ENCODE peak calls at places on chromosomes 7 and 10, in eight cellular contexts. H is left colon; W is fibroblast of lung; D is GM03348; O is stimulated activated CD8-positive, alpha-beta memory T cell treated with anti-CD3 and anti-CD28 coated beads, Interleukin-15, amount 100 ng/mL, for 24 hours; M is anterior cingulate cortex; N is fibroblast of the conjunctiva; V is NCI-H460. K is an unnamed sample.

GRCh38 chr7:16708980-16709379 is 44.6 kb upstream of the TSPAN13 start:
- DNase-seq in H (no peak), W (peak; percentile 86), D (peak; percentile 88), O (no peak), M (no peak), N (peak; percentile 55), V (no peak), K (no peak)

GRCh38 chr7:78326189-78326588 is 527.6 kb downstream of the PHTF2 start:
- DNase-seq in H (no peak), W (no peak), D (peak; percentile 66), O (no peak), M (no peak), N (no peak), V (no peak), K (no peak)

GRCh38 chr7:93043393-93043985 is 74.3 kb downstream of the SAMD9 start:
- DNase-seq in H (no peak), W (peak; percentile 73), D (peak; percentile 85), O (no peak), M (no peak), N (peak; percentile 56), V (no peak), K (no peak)

GRCh38 chr10:100485841-100486495 is 23.2 kb downstream of the WNT8B start:
- DNase-seq in H (no peak), W (no peak), D (no peak), O (no peak), M (no peak), N (no peak), V (no peak), K (no peak)

GRCh38 chr7:14962778-14963177 is 60.2 kb upstream of the DGKB start:
- DNase-seq in H (no peak), W (peak; percentile 4), D (no peak), O (no peak), M (no peak), N (no peak), V (no peak), K (no peak)

GRCh38 chr7:112538859-112539258 is 58.1 kb downstream of the LSMEM1 start:
- DNase-seq in H (no peak), W (no peak), D (no peak), O (no peak), M (no peak), N (no peak), V (no peak), K (no peak)

GRCh38 chr10:79052311-79053080 is 16.3 kb upstream of the ZMIZ1 start:
- DNase-seq in H (peak; percentile 34), W (no peak), D (no peak), O (no peak), M (no peak), N (no peak), V (no peak), K (peak; percentile 42)

GRCh38 chr10:86204421-86205045 is 162.1 kb downstream of the GRID1 start:
- DNase-seq in H (no peak), W (no peak), D (no peak), O (no peak), M (no peak), N (no peak), V (no peak), K (no peak)

GRCh38 chr7:157273208-157274202 is 63.3 kb upstream of the DNAJB6 start:
- DNase-seq in H (peak; percentile 70), W (peak; percentile 71), D (peak; percentile 95), O (peak; percentile 46), M (peak; percentile 57), N (peak; percentile 59), V (peak; percentile 62), K (peak; percentile 44)

GRCh38 chr10:29496341-29497162 is 138.2 kb downstream of the SVIL start:
- DNase-seq in H (peak; percentile 78), W (peak; percentile 62), D (peak; percentile 88), O (peak; percentile 43), M (peak; percentile 81), N (peak; percentile 34), V (peak; percentile 44), K (peak; percentile 35)

GRCh38 chr7:143171697-143172096 is 11.5 kb upstream of the TAS2R39 start:
- DNase-seq in H (no peak), W (no peak), D (no peak), O (no peak), M (no peak), N (no peak), V (no peak), K (no peak)

GRCh38 chr10:67306588-67307205 is 380.9 kb downstream of the LRRTM3 start:
- DNase-seq in H (no peak), W (peak; percentile 21), D (peak; percentile 30), O (no peak), M (no peak), N (no peak), V (peak; percentile 14), K (no peak)

GRCh38 chr7:158078161-158078910 is 509.3 kb downstream of the PTPRN2 start:
- DNase-seq in H (no peak), W (no peak), D (no peak), O (no peak), M (no peak), N (no peak), V (no peak), K (peak; percentile 98)

GRCh38 chr7:44278451-44279161 is 46.8 kb downstream of the CAMK2B start:
- DNase-seq in H (no peak), W (peak; percentile 44), D (no peak), O (no peak), M (no peak), N (no peak), V (no peak), K (no peak)

GRCh38 chr10:128103229-128103714 is 23.0 kb downstream of the MKI67 start:
- DNase-seq in H (no peak), W (no peak), D (no peak), O (no peak), M (no peak), N (no peak), V (no peak), K (no peak)

GRCh38 chr10:71805776-71806705 is 32.7 kb upstream of the VSIR start:
- DNase-seq in H (peak; percentile 69), W (no peak), D (peak; percentile 30), O (no peak), M (peak; percentile 33), N (no peak), V (no peak), K (no peak)

GRCh38 chr10:123475466-123475865 is 190.7 kb upstream of the GPR26 start:
- DNase-seq in H (no peak), W (no peak), D (no peak), O (no peak), M (no peak), N (no peak), V (no peak), K (no peak)

GRCh38 chr10:5094265-5095205 is at the start of gene AKR1C3:
- DNase-seq in H (no peak), W (peak; percentile 84), D (peak; percentile 54), O (no peak), M (no peak), N (peak; percentile 72), V (peak; percentile 80), K (peak; percentile 0)

GRCh38 chr7:33757563-33758165 is 147.7 kb upstream of the BMPER start:
- DNase-seq in H (peak; percentile 31), W (peak; percentile 67), D (peak; percentile 44), O (no peak), M (peak; percentile 43), N (no peak), V (peak; percentile 49), K (peak; percentile 5)

GRCh38 chr7:128091106-128091505 is 59.9 kb upstream of the LRRC4 start:
- DNase-seq in H (no peak), W (peak; percentile 31), D (no peak), O (no peak), M (no peak), N (no peak), V (no peak), K (no peak)

GRCh38 chr10:7340179-7340874 is 70.5 kb downstream of the SFMBT2 start:
- DNase-seq in H (no peak), W (peak; percentile 41), D (no peak), O (no peak), M (no peak), N (no peak), V (no peak), K (no peak)

K was measured in NCI-H1105 treated with DMSO at 0.1 percent for 48 hours.